ENCODE peak calls at places on chromosomes 12 and 14, in five cellular contexts. E is aorta; F is stimulated activated CD4-positive, alpha-beta T cell treated with anti-CD3 and anti-CD28 coated beads, TNF-alpha, amount 100 ng/mL, for 1 hour; C is mucosa of gallbladder; Y is fibroblast of the aortic adventitia. B is an unnamed sample.

GRCh38 chr12:57631566-57632368 is 1.2 kb downstream of the B4GALNT1 start:
- DNase-seq in F (no peak), Y (peak; percentile 15), E (no peak), C (peak; percentile 8), B (no peak)

GRCh38 chr14:95784137-95784536 is 70.2 kb upstream of the TCL1A start:
- DNase-seq in C (peak; percentile 13), F (no peak), Y (peak; percentile 49), E (no peak), B (peak; percentile 22)

GRCh38 chr12:5379737-5380496 is 52.0 kb upstream of the NTF3 start:
- DNase-seq in F (no peak), C (no peak), E (no peak), Y (no peak), B (no peak)

GRCh38 chr14:29548948-29549370 is 378.7 kb downstream of the PRKD1 start:
- DNase-seq in C (no peak), F (no peak), Y (peak; percentile 83), E (no peak), B (peak; percentile 75)

GRCh38 chr12:124379938-124380754 is 85.3 kb downstream of the RFLNA start:
- DNase-seq in Y (peak; percentile 94), F (no peak), C (peak; percentile 60), E (peak; percentile 93), B (peak; percentile 89)

GRCh38 chr14:32552766-32553165 is 223.7 kb downstream of the AKAP6 start:
- DNase-seq in E (no peak), Y (no peak), C (no peak), F (no peak), B (no peak)

GRCh38 chr12:2113080-2113479 is 60.3 kb downstream of the CACNA1C start:
- DNase-seq in Y (no peak), F (no peak), C (no peak), E (peak; percentile 21), B (no peak)

GRCh38 chr12:1453801-1454200 is 140.6 kb downstream of the FBXL14 start:
- DNase-seq in E (no peak), C (no peak), F (no peak), Y (no peak), B (no peak)

GRCh38 chr12:2960432-2960956 is 1.3 kb downstream of the TEAD4 start:
- DNase-seq in E (no peak), F (no peak), C (no peak), Y (peak; percentile 39), B (peak; percentile 45)

GRCh38 chr12:105954891-105955607 is 183.7 kb downstream of the NUAK1 start:
- DNase-seq in C (no peak), F (no peak), E (no peak), Y (peak; percentile 50), B (peak; percentile 51)

GRCh38 chr12:105562727-105563072 is 232.2 kb downstream of the C12orf75 start:
- DNase-seq in Y (no peak), C (no peak), F (no peak), E (no peak), B (no peak)

GRCh38 chr12:20097561-20097960 is 270.8 kb upstream of the PDE3A start:
- DNase-seq in F (no peak), E (no peak), Y (peak; percentile 84), C (no peak), B (peak; percentile 24)

GRCh38 chr14:100750762-100751699 is 24.3 kb downstream of the DLK1 start:
- DNase-seq in F (no peak), C (no peak), E (no peak), Y (no peak), B (no peak)

B was measured in AG10803.